ENCODE peak calls at places on chromosomes 3 and 15, in four cellular contexts. Z is AG10803, J is activated B cell treated with CpG ODN at 0.5 μM for 24 hours, W is LHCN-M2. M is an unnamed sample.

GRCh38 chr3:183253364-183253960 is 409 bp downstream of the B3GNT5 start:
- DNase-seq in J (peak; percentile 35), Z (peak; percentile 28), W (peak; percentile 63), M (no peak)

GRCh38 chr3:158105124-158105709 is 1.0 kb downstream of the SHOX2 start:
- DNase-seq in Z (peak; percentile 62), J (no peak), W (peak; percentile 22), M (peak; percentile 27)

GRCh38 chr15:80418892-80419537 is 14.8 kb downstream of the ARNT2 start:
- DNase-seq in Z (peak; percentile 68), J (no peak), W (peak; percentile 52), M (peak; percentile 63)

GRCh38 chr15:25850154-25851111 is 12.7 kb downstream of the ATP10A start:
- DNase-seq in J (peak; percentile 67), Z (peak; percentile 85), W (peak; percentile 78), M (peak; percentile 65)

GRCh38 chr3:179671709-179672337 is 19.0 kb downstream of the USP13 start:
- DNase-seq in J (no peak), Z (no peak), W (peak; percentile 9), M (no peak)

GRCh38 chr3:150238043-150238802 is 169.9 kb upstream of the TSC22D2 start:
- DNase-seq in J (no peak), W (no peak), Z (no peak), M (no peak)

GRCh38 chr3:46908294-46908985 is 30.9 kb downstream of the PTH1R start:
- DNase-seq in Z (peak; percentile 86), J (peak; percentile 11), W (no peak), M (no peak)

GRCh38 chr3:78863294-78864203 is 904.2 kb downstream of the ROBO1 start:
- DNase-seq in W (no peak), J (no peak), Z (no peak), M (no peak)